ENCODE peak calls at places on chromosomes 13 and 19, in four cellular contexts. One of them, this sample, is unnamed.

GRCh38 chr13:97125810-97126738 is 96.1 kb upstream of the MBNL2 start:
- DNase-seq in tibial nerve: no peak
- DNase-seq in erythroblast: no peak
- DNase-seq in HepG2: no peak
- DNase-seq in this sample: no peak

GRCh38 chr19:49447485-49448431 is 3.9 kb downstream of the PIH1D1 start:
- DNase-seq in tibial nerve: no peak
- DNase-seq in erythroblast: peak
- DNase-seq in HepG2: no peak
- DNase-seq in this sample: no peak

GRCh38 chr13:21181671-21182070 is 5.2 kb downstream of the MRPL57 start:
- DNase-seq in tibial nerve: no peak
- DNase-seq in erythroblast: no peak
- DNase-seq in HepG2: no peak
- DNase-seq in this sample: no peak

GRCh38 chr13:80116107-80116506 is 224.8 kb downstream of the SPRY2 start:
- DNase-seq in tibial nerve: no peak
- DNase-seq in erythroblast: no peak
- DNase-seq in HepG2: no peak
- DNase-seq in this sample: no peak

GRCh38 chr19:18762125-18763023 is 28.7 kb downstream of the COMP start:
- DNase-seq in tibial nerve: peak
- DNase-seq in erythroblast: no peak
- DNase-seq in HepG2: peak
- DNase-seq in this sample: peak

GRCh38 chr19:35257113-35257461 is 8.3 kb downstream of the LSR start:
- DNase-seq in tibial nerve: no peak
- DNase-seq in erythroblast: no peak
- DNase-seq in HepG2: no peak
- DNase-seq in this sample: no peak

GRCh38 chr19:47633996-47634395 is 25.1 kb downstream of the BICRA start:
- DNase-seq in tibial nerve: no peak
- DNase-seq in erythroblast: no peak
- DNase-seq in HepG2: no peak
- DNase-seq in this sample: no peak

GRCh38 chr19:49983645-49984229 is 22.8 kb upstream of the SIGLEC11 start:
- DNase-seq in tibial nerve: peak
- DNase-seq in erythroblast: peak
- DNase-seq in HepG2: peak
- DNase-seq in this sample: peak

GRCh38 chr13:85019121-85019520 is 780.1 kb downstream of the SLITRK6 start:
- DNase-seq in tibial nerve: no peak
- DNase-seq in erythroblast: no peak
- DNase-seq in HepG2: no peak
- DNase-seq in this sample: no peak

GRCh38 chr19:51501594-51502263 is at the start of gene SIGLEC12:
- DNase-seq in tibial nerve: no peak
- DNase-seq in erythroblast: no peak
- DNase-seq in HepG2: no peak
- DNase-seq in this sample: no peak

GRCh38 chr13:48449656-48450055 is 36.7 kb upstream of the LPAR6 start:
- DNase-seq in tibial nerve: no peak
- DNase-seq in erythroblast: no peak
- DNase-seq in HepG2: no peak
- DNase-seq in this sample: no peak

GRCh38 chr13:32426191-32426980 is 1.5 kb downstream of the N4BP2L1 start:
- DNase-seq in tibial nerve: no peak
- DNase-seq in erythroblast: peak
- DNase-seq in HepG2: no peak
- DNase-seq in this sample: no peak

GRCh38 chr13:42453091-42453645 is 120.8 kb upstream of the TNFSF11 start:
- DNase-seq in tibial nerve: no peak
- DNase-seq in erythroblast: no peak
- DNase-seq in HepG2: no peak
- DNase-seq in this sample: no peak

GRCh38 chr13:107277911-107278310 is 710.0 kb upstream of the ARGLU1 start:
- DNase-seq in tibial nerve: no peak
- DNase-seq in erythroblast: no peak
- DNase-seq in HepG2: no peak
- DNase-seq in this sample: no peak

GRCh38 chr19:38657633-38658222 is 10.3 kb downstream of the ACTN4 start:
- DNase-seq in tibial nerve: no peak
- DNase-seq in erythroblast: no peak
- DNase-seq in HepG2: no peak
- DNase-seq in this sample: no peak

GRCh38 chr13:106173346-106173745 is 362.1 kb downstream of the EFNB2 start:
- DNase-seq in tibial nerve: no peak
- DNase-seq in erythroblast: no peak
- DNase-seq in HepG2: no peak
- DNase-seq in this sample: no peak

GRCh38 chr19:49932731-49933131 is 3.4 kb upstream of the NUP62 start:
- DNase-seq in tibial nerve: no peak
- DNase-seq in erythroblast: no peak
- DNase-seq in HepG2: no peak
- DNase-seq in this sample: no peak

GRCh38 chr13:61695147-61695546 is 279.5 kb upstream of the PCDH20 start:
- DNase-seq in tibial nerve: no peak
- DNase-seq in erythroblast: no peak
- DNase-seq in HepG2: no peak
- DNase-seq in this sample: no peak

GRCh38 chr13:25771641-25772478 is 280.0 kb downstream of the SHISA2 start:
- DNase-seq in tibial nerve: no peak
- DNase-seq in erythroblast: no peak
- DNase-seq in HepG2: no peak
- DNase-seq in this sample: no peak

GRCh38 chr13:40013554-40013953 is 358.1 kb downstream of the COG6 start:
- DNase-seq in tibial nerve: no peak
- DNase-seq in erythroblast: no peak
- DNase-seq in HepG2: peak
- DNase-seq in this sample: no peak

GRCh38 chr19:10568444-10568825 is 344 bp downstream of the CDKN2D start:
- DNase-seq in tibial nerve: no peak
- DNase-seq in erythroblast: peak
- DNase-seq in HepG2: no peak
- DNase-seq in this sample: peak

GRCh38 chr13:35839746-35840273 is 291.4 kb downstream of the DCLK1 start:
- DNase-seq in tibial nerve: no peak
- DNase-seq in erythroblast: no peak
- DNase-seq in HepG2: no peak
- DNase-seq in this sample: no peak

GRCh38 chr13:39602614-39603366 is at the start of gene LHFPL6:
- DNase-seq in tibial nerve: peak
- DNase-seq in erythroblast: peak
- DNase-seq in HepG2: peak
- DNase-seq in this sample: peak

GRCh38 chr13:99269627-99270252 is 11.6 kb upstream of the GPR18 start:
- DNase-seq in tibial nerve: no peak
- DNase-seq in erythroblast: peak
- DNase-seq in HepG2: peak
- DNase-seq in this sample: no peak

GRCh38 chr13:71866173-71867091 is 572 bp downstream of the DACH1 start:
- DNase-seq in tibial nerve: no peak
- DNase-seq in erythroblast: peak
- DNase-seq in HepG2: no peak
- DNase-seq in this sample: peak

GRCh38 chr13:33363328-33363727 is 77.8 kb upstream of the STARD13 start:
- DNase-seq in tibial nerve: no peak
- DNase-seq in erythroblast: no peak
- DNase-seq in HepG2: no peak
- DNase-seq in this sample: no peak

GRCh38 chr19:35895911-35896642 is 4.3 kb downstream of the NFKBID start:
- DNase-seq in tibial nerve: no peak
- DNase-seq in erythroblast: no peak
- DNase-seq in HepG2: no peak
- DNase-seq in this sample: no peak

GRCh38 chr13:28349901-28350654 is 144.8 kb downstream of the FLT1 start:
- DNase-seq in tibial nerve: no peak
- DNase-seq in erythroblast: no peak
- DNase-seq in HepG2: no peak
- DNase-seq in this sample: no peak

GRCh38 chr13:79966039-79966438 is 374.9 kb downstream of the SPRY2 start:
- DNase-seq in tibial nerve: no peak
- DNase-seq in erythroblast: no peak
- DNase-seq in HepG2: no peak
- DNase-seq in this sample: no peak

GRCh38 chr13:109410868-109411267 is 375.5 kb downstream of the IRS2 start:
- DNase-seq in tibial nerve: no peak
- DNase-seq in erythroblast: no peak
- DNase-seq in HepG2: no peak
- DNase-seq in this sample: no peak

GRCh38 chr13:109416001-109416400 is 370.4 kb downstream of the IRS2 start:
- DNase-seq in tibial nerve: no peak
- DNase-seq in erythroblast: no peak
- DNase-seq in HepG2: no peak
- DNase-seq in this sample: no peak

GRCh38 chr13:109415057-109415456 is 371.3 kb downstream of the IRS2 start:
- DNase-seq in tibial nerve: no peak
- DNase-seq in erythroblast: no peak
- DNase-seq in HepG2: no peak
- DNase-seq in this sample: no peak

GRCh38 chr13:109408596-109409382 is 377.6 kb downstream of the IRS2 start:
- DNase-seq in tibial nerve: no peak
- DNase-seq in erythroblast: no peak
- DNase-seq in HepG2: no peak
- DNase-seq in this sample: no peak

DNA sequence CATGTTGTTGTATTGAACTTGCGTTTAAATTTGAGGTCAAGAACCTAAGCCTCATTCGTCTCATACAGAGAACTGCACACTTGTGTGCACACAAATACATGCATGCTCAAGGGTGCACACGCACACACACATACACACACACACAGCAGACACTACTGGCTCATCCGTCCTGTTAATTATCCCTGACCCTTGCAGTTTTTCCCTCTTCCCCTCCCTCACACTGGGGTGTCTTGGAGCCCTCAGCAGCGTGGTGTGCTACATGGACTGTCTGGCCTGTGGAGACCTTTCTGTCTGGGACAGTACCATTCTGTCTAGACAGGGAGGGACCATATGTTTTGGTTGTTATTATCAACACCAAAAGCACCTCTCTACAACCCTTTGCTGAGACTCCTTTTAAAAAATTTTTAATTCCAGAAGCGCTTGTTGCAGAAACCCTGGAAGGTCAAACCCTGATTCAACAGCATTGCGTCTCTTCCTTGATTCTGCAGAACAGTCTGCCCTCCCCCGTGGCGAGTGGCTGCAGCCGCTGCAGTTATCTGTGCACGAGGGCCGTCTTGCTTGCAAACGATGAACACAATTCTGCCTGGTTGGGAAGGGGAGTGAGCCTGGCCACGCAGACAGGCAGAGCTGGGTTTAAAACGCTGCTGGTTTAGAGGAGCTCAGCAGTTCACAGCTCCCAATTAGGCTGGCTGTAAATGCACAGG is 374.0 kb downstream of the IRS2 start:
- DNase-seq in tibial nerve: no peak
- DNase-seq in erythroblast: no peak
- DNase-seq in HepG2: no peak
- DNase-seq in this sample: peak
- TF ChIP-seq POLR2A in tibial nerve: no peak
- TF ChIP-seq POLR2A in erythroblast: no peak
- TF ChIP-seq POLR2A in HepG2: no peak
- TF ChIP-seq POLR2A in this sample: no peak

GRCh38 chr19:55044771-55045716 is 7.0 kb upstream of the GP6 start:
- DNase-seq in tibial nerve: no peak
- DNase-seq in erythroblast: no peak
- DNase-seq in HepG2: no peak
- DNase-seq in this sample: no peak
- TF ChIP-seq POLR2A in tibial nerve: no peak
- TF ChIP-seq POLR2A in erythroblast: no peak
- TF ChIP-seq POLR2A in HepG2: no peak
- TF ChIP-seq POLR2A in this sample: no peak

DNA sequence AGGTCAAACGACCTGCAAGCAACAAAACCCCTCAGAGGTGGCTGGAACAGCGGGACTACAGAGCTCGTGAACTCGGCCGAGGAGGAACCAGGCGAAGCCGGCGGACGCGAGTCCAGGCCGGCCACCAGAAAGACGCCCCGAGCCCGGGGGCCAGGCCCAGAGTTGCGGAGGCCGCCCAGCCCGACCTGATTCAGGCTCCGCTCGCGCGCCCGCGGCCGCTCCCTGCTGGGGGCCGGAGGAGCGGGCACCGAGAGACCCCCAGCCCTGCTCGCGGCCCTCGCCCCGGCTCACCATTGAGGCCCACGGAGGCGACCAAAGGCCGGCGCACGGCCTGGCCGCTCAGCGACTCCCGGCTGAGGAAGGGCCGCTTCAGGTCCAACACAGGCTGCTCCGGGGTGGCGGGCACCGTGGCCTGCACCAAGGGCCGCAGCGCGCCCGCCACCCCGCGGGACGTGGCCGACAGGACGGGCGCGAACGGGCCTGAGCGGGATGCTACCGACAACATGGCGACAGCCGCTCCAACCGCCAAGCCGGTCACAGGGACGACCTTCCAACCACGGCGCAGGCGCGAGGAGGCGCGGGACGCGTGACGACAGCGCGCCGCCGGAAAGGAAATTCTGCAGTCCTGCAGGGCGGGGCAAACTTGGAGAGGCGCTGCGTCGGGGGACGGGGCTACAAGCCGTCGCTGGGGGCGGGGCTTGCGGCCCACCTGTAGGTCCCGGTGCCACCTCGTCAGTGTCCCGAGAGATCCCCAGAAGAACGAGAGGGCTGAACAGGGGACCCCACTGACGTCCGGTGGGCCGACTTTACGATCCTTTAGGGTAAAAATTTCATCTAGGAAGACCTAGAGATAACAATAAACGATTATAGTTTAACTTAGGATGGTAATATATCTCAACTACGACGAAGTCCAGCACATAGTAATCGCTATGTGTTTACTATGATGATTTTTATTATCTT is at the start of gene UQCRFS1:
- DNase-seq in tibial nerve: peak
- DNase-seq in erythroblast: peak
- DNase-seq in HepG2: peak
- DNase-seq in this sample: peak
- TF ChIP-seq POLR2A in tibial nerve: peak
- TF ChIP-seq POLR2A in erythroblast: peak
- TF ChIP-seq POLR2A in HepG2: no peak
- TF ChIP-seq POLR2A in this sample: no peak

DNA sequence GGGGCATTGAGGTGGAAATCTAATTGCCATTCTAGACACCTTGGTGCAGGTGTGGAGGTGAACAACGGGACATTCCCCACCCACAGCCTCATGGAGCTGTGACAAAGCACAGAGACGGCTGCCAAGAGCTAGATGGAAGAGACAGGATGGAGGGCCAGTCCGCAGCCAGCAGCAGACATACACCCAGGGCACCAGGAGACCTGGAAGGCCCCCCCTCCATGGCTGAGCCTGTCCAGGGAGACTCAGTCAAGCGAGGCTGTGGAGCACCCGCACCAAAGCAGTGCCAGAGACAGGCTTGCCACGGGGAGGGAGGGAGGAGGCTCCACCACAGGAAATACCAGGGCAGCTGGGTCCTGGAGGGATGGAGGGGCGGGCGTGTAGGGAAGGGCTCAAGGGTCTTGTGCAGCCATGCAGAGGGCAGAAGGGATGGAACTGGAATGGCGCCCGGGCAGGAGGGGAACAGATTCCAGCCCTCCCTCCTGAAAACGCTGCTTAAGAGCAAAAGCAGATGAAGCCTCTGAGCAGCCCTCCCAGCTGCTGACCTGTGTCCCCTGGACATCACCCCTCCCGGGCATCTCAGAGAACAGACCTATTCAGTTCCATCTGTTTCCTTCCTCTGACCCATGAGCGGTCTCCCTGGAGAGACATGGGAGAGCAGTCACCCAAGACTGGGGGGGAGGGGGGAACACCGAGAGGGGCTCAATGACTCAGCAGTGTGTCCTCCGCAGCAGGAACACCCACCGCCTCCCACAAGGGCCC is 14.4 kb downstream of the EPS15L1 start:
- DNase-seq in tibial nerve: no peak
- DNase-seq in erythroblast: no peak
- DNase-seq in HepG2: peak
- DNase-seq in this sample: peak
- TF ChIP-seq POLR2A in tibial nerve: no peak
- TF ChIP-seq POLR2A in erythroblast: no peak
- TF ChIP-seq POLR2A in HepG2: no peak
- TF ChIP-seq POLR2A in this sample: no peak

This sample was measured in stomach.